ENCODE peak calls at places on chromosome 2, in ten cellular contexts. One of them, this sample, is unnamed.

GRCh38 chr2:237859533-237860272 is at the start of gene RAMP1:
- DNase-seq in NCI-H2107: no peak
- DNase-seq in RCC 7860: no peak
- DNase-seq in RKO: peak
- DNase-seq in hepatocyte: peak
- DNase-seq in CD4-positive, alpha-beta T cell: no peak
- DNase-seq in NCI-H1105: no peak
- DNase-seq in dermis microvascular lymphatic vessel endothelial cell: no peak
- DNase-seq in fibroblast of mammary gland: no peak
- DNase-seq in upper lobe of left lung: no peak
- DNase-seq in this sample: peak

GRCh38 chr2:45891719-45892118 is 240.2 kb downstream of the PRKCE start:
- DNase-seq in dermis microvascular lymphatic vessel endothelial cell: no peak
- DNase-seq in RKO: no peak
- DNase-seq in NCI-H2107: peak
- DNase-seq in NCI-H1105: peak
- DNase-seq in CD4-positive, alpha-beta T cell: no peak
- DNase-seq in upper lobe of left lung: peak
- DNase-seq in fibroblast of mammary gland: no peak
- DNase-seq in hepatocyte: no peak
- DNase-seq in RCC 7860: no peak
- DNase-seq in this sample: no peak

GRCh38 chr2:217489145-217489960 is 513.4 kb downstream of the TNS1 start:
- DNase-seq in fibroblast of mammary gland: peak
- DNase-seq in RKO: no peak
- DNase-seq in RCC 7860: no peak
- DNase-seq in upper lobe of left lung: no peak
- DNase-seq in CD4-positive, alpha-beta T cell: no peak
- DNase-seq in NCI-H2107: no peak
- DNase-seq in dermis microvascular lymphatic vessel endothelial cell: no peak
- DNase-seq in hepatocyte: no peak
- DNase-seq in NCI-H1105: peak
- DNase-seq in this sample: peak

GRCh38 chr2:38107738-38108410 is 31.9 kb upstream of the CYP1B1 start:
- DNase-seq in RCC 7860: no peak
- DNase-seq in dermis microvascular lymphatic vessel endothelial cell: no peak
- DNase-seq in fibroblast of mammary gland: no peak
- DNase-seq in NCI-H2107: no peak
- DNase-seq in CD4-positive, alpha-beta T cell: no peak
- DNase-seq in upper lobe of left lung: no peak
- DNase-seq in NCI-H1105: no peak
- DNase-seq in hepatocyte: no peak
- DNase-seq in RKO: no peak
- DNase-seq in this sample: no peak

GRCh38 chr2:179917272-179917671 is 55.9 kb upstream of the ZNF385B start:
- DNase-seq in hepatocyte: peak
- DNase-seq in dermis microvascular lymphatic vessel endothelial cell: peak
- DNase-seq in RCC 7860: no peak
- DNase-seq in upper lobe of left lung: no peak
- DNase-seq in fibroblast of mammary gland: peak
- DNase-seq in CD4-positive, alpha-beta T cell: no peak
- DNase-seq in NCI-H2107: no peak
- DNase-seq in NCI-H1105: no peak
- DNase-seq in RKO: peak
- DNase-seq in this sample: peak

GRCh38 chr2:148244593-148245292 is 223.9 kb downstream of the MBD5 start:
- DNase-seq in RKO: peak
- DNase-seq in CD4-positive, alpha-beta T cell: no peak
- DNase-seq in fibroblast of mammary gland: peak
- DNase-seq in NCI-H1105: no peak
- DNase-seq in hepatocyte: no peak
- DNase-seq in upper lobe of left lung: no peak
- DNase-seq in dermis microvascular lymphatic vessel endothelial cell: peak
- DNase-seq in RCC 7860: peak
- DNase-seq in NCI-H2107: no peak
- DNase-seq in this sample: peak

GRCh38 chr2:217099561-217099960 is 239.7 kb upstream of the TNP1 start:
- DNase-seq in dermis microvascular lymphatic vessel endothelial cell: no peak
- DNase-seq in CD4-positive, alpha-beta T cell: no peak
- DNase-seq in NCI-H1105: no peak
- DNase-seq in hepatocyte: no peak
- DNase-seq in RKO: no peak
- DNase-seq in upper lobe of left lung: no peak
- DNase-seq in RCC 7860: no peak
- DNase-seq in fibroblast of mammary gland: peak
- DNase-seq in NCI-H2107: no peak
- DNase-seq in this sample: peak

GRCh38 chr2:152200562-152201465 is 25.3 kb upstream of the STAM2 start:
- DNase-seq in RKO: peak
- DNase-seq in CD4-positive, alpha-beta T cell: no peak
- DNase-seq in dermis microvascular lymphatic vessel endothelial cell: peak
- DNase-seq in fibroblast of mammary gland: peak
- DNase-seq in NCI-H1105: no peak
- DNase-seq in hepatocyte: peak
- DNase-seq in RCC 7860: peak
- DNase-seq in NCI-H2107: no peak
- DNase-seq in upper lobe of left lung: peak
- DNase-seq in this sample: peak

GRCh38 chr2:178282075-178282474 is 87.8 kb downstream of the OSBPL6 start:
- DNase-seq in upper lobe of left lung: no peak
- DNase-seq in dermis microvascular lymphatic vessel endothelial cell: peak
- DNase-seq in RKO: no peak
- DNase-seq in hepatocyte: peak
- DNase-seq in RCC 7860: peak
- DNase-seq in NCI-H1105: no peak
- DNase-seq in fibroblast of mammary gland: peak
- DNase-seq in CD4-positive, alpha-beta T cell: no peak
- DNase-seq in NCI-H2107: no peak
- DNase-seq in this sample: peak

GRCh38 chr2:186894478-186894877 is 45.5 kb upstream of the ZSWIM2 start:
- DNase-seq in upper lobe of left lung: no peak
- DNase-seq in dermis microvascular lymphatic vessel endothelial cell: no peak
- DNase-seq in RCC 7860: no peak
- DNase-seq in fibroblast of mammary gland: no peak
- DNase-seq in NCI-H2107: no peak
- DNase-seq in hepatocyte: no peak
- DNase-seq in CD4-positive, alpha-beta T cell: no peak
- DNase-seq in RKO: no peak
- DNase-seq in NCI-H1105: no peak
- DNase-seq in this sample: no peak

GRCh38 chr2:191831410-191831994 is 15.4 kb downstream of the CAVIN2 start:
- DNase-seq in RCC 7860: no peak
- DNase-seq in RKO: no peak
- DNase-seq in fibroblast of mammary gland: no peak
- DNase-seq in NCI-H2107: no peak
- DNase-seq in dermis microvascular lymphatic vessel endothelial cell: peak
- DNase-seq in CD4-positive, alpha-beta T cell: no peak
- DNase-seq in upper lobe of left lung: no peak
- DNase-seq in NCI-H1105: no peak
- DNase-seq in hepatocyte: no peak
- DNase-seq in this sample: no peak

GRCh38 chr2:36753706-36754221 is 57.3 kb downstream of the VIT start:
- DNase-seq in RKO: no peak
- DNase-seq in NCI-H1105: no peak
- DNase-seq in upper lobe of left lung: no peak
- DNase-seq in dermis microvascular lymphatic vessel endothelial cell: peak
- DNase-seq in NCI-H2107: no peak
- DNase-seq in hepatocyte: no peak
- DNase-seq in CD4-positive, alpha-beta T cell: no peak
- DNase-seq in RCC 7860: no peak
- DNase-seq in fibroblast of mammary gland: no peak
- DNase-seq in this sample: no peak

GRCh38 chr2:201233192-201234166 is 26.9 kb upstream of the CASP8 start:
- DNase-seq in upper lobe of left lung: peak
- DNase-seq in fibroblast of mammary gland: peak
- DNase-seq in RCC 7860: peak
- DNase-seq in NCI-H1105: peak
- DNase-seq in NCI-H2107: peak
- DNase-seq in CD4-positive, alpha-beta T cell: peak
- DNase-seq in dermis microvascular lymphatic vessel endothelial cell: no peak
- DNase-seq in RKO: peak
- DNase-seq in hepatocyte: peak
- DNase-seq in this sample: no peak

GRCh38 chr2:10844083-10844482 is 31.5 kb upstream of the PDIA6 start:
- DNase-seq in RCC 7860: peak
- DNase-seq in fibroblast of mammary gland: no peak
- DNase-seq in NCI-H2107: no peak
- DNase-seq in CD4-positive, alpha-beta T cell: no peak
- DNase-seq in RKO: peak
- DNase-seq in upper lobe of left lung: peak
- DNase-seq in NCI-H1105: no peak
- DNase-seq in hepatocyte: peak
- DNase-seq in dermis microvascular lymphatic vessel endothelial cell: peak
- DNase-seq in this sample: peak

GRCh38 chr2:230712443-230713330 is at the start of gene CAB39:
- DNase-seq in dermis microvascular lymphatic vessel endothelial cell: peak
- DNase-seq in NCI-H1105: peak
- DNase-seq in NCI-H2107: peak
- DNase-seq in RKO: peak
- DNase-seq in fibroblast of mammary gland: peak
- DNase-seq in CD4-positive, alpha-beta T cell: peak
- DNase-seq in hepatocyte: peak
- DNase-seq in upper lobe of left lung: peak
- DNase-seq in RCC 7860: peak
- DNase-seq in this sample: peak

GRCh38 chr2:217826505-217826904 is 176.3 kb downstream of the TNS1 start:
- DNase-seq in NCI-H1105: no peak
- DNase-seq in hepatocyte: no peak
- DNase-seq in CD4-positive, alpha-beta T cell: no peak
- DNase-seq in RKO: no peak
- DNase-seq in upper lobe of left lung: peak
- DNase-seq in RCC 7860: no peak
- DNase-seq in dermis microvascular lymphatic vessel endothelial cell: no peak
- DNase-seq in NCI-H2107: no peak
- DNase-seq in fibroblast of mammary gland: no peak
- DNase-seq in this sample: peak

GRCh38 chr2:109470121-109470921 is 143.4 kb downstream of the SEPTIN10 start:
- DNase-seq in NCI-H2107: no peak
- DNase-seq in RCC 7860: peak
- DNase-seq in fibroblast of mammary gland: peak
- DNase-seq in dermis microvascular lymphatic vessel endothelial cell: peak
- DNase-seq in NCI-H1105: no peak
- DNase-seq in RKO: no peak
- DNase-seq in upper lobe of left lung: no peak
- DNase-seq in hepatocyte: peak
- DNase-seq in CD4-positive, alpha-beta T cell: no peak
- DNase-seq in this sample: peak

GRCh38 chr2:239966848-239967136 is 58.4 kb downstream of the NDUFA10 start:
- DNase-seq in RCC 7860: no peak
- DNase-seq in NCI-H2107: no peak
- DNase-seq in CD4-positive, alpha-beta T cell: no peak
- DNase-seq in NCI-H1105: no peak
- DNase-seq in hepatocyte: no peak
- DNase-seq in upper lobe of left lung: no peak
- DNase-seq in fibroblast of mammary gland: peak
- DNase-seq in RKO: no peak
- DNase-seq in dermis microvascular lymphatic vessel endothelial cell: no peak
- DNase-seq in this sample: peak

GRCh38 chr2:106189764-106190468 is 4.2 kb downstream of the UXS1 start:
- DNase-seq in fibroblast of mammary gland: peak
- DNase-seq in dermis microvascular lymphatic vessel endothelial cell: no peak
- DNase-seq in CD4-positive, alpha-beta T cell: no peak
- DNase-seq in hepatocyte: no peak
- DNase-seq in NCI-H2107: no peak
- DNase-seq in RKO: peak
- DNase-seq in upper lobe of left lung: no peak
- DNase-seq in NCI-H1105: no peak
- DNase-seq in RCC 7860: no peak
- DNase-seq in this sample: peak

GRCh38 chr2:181891966-181892794 is 650 bp downstream of the ITPRID2 start:
- DNase-seq in RKO: peak
- DNase-seq in NCI-H1105: peak
- DNase-seq in fibroblast of mammary gland: peak
- DNase-seq in hepatocyte: peak
- DNase-seq in upper lobe of left lung: peak
- DNase-seq in dermis microvascular lymphatic vessel endothelial cell: peak
- DNase-seq in CD4-positive, alpha-beta T cell: peak
- DNase-seq in RCC 7860: peak
- DNase-seq in NCI-H2107: peak
- DNase-seq in this sample: peak

GRCh38 chr2:241223211-241224067 is 35.0 kb downstream of the ANO7 start:
- DNase-seq in upper lobe of left lung: no peak
- DNase-seq in CD4-positive, alpha-beta T cell: no peak
- DNase-seq in hepatocyte: no peak
- DNase-seq in NCI-H2107: no peak
- DNase-seq in fibroblast of mammary gland: no peak
- DNase-seq in dermis microvascular lymphatic vessel endothelial cell: peak
- DNase-seq in RCC 7860: no peak
- DNase-seq in NCI-H1105: no peak
- DNase-seq in RKO: no peak
- DNase-seq in this sample: no peak

GRCh38 chr2:27016801-27017325 is 15.9 kb upstream of the TMEM214 start:
- DNase-seq in hepatocyte: peak
- DNase-seq in NCI-H1105: peak
- DNase-seq in dermis microvascular lymphatic vessel endothelial cell: peak
- DNase-seq in CD4-positive, alpha-beta T cell: peak
- DNase-seq in RKO: peak
- DNase-seq in upper lobe of left lung: peak
- DNase-seq in NCI-H2107: peak
- DNase-seq in fibroblast of mammary gland: peak
- DNase-seq in RCC 7860: peak
- DNase-seq in this sample: peak

GRCh38 chr2:229838729-229839128 is 83.1 kb downstream of the TRIP12 start:
- DNase-seq in fibroblast of mammary gland: no peak
- DNase-seq in NCI-H2107: no peak
- DNase-seq in CD4-positive, alpha-beta T cell: no peak
- DNase-seq in hepatocyte: no peak
- DNase-seq in RKO: no peak
- DNase-seq in upper lobe of left lung: no peak
- DNase-seq in RCC 7860: no peak
- DNase-seq in NCI-H1105: no peak
- DNase-seq in dermis microvascular lymphatic vessel endothelial cell: no peak
- DNase-seq in this sample: no peak

GRCh38 chr2:10646153-10646552 is 43.6 kb downstream of the NOL10 start:
- DNase-seq in RKO: no peak
- DNase-seq in dermis microvascular lymphatic vessel endothelial cell: no peak
- DNase-seq in RCC 7860: no peak
- DNase-seq in NCI-H2107: no peak
- DNase-seq in hepatocyte: no peak
- DNase-seq in NCI-H1105: no peak
- DNase-seq in fibroblast of mammary gland: no peak
- DNase-seq in CD4-positive, alpha-beta T cell: no peak
- DNase-seq in upper lobe of left lung: no peak
- DNase-seq in this sample: no peak

GRCh38 chr2:240172071-240172895 is 31.8 kb upstream of the OTOS start:
- DNase-seq in dermis microvascular lymphatic vessel endothelial cell: no peak
- DNase-seq in hepatocyte: no peak
- DNase-seq in upper lobe of left lung: no peak
- DNase-seq in NCI-H1105: no peak
- DNase-seq in CD4-positive, alpha-beta T cell: no peak
- DNase-seq in RKO: no peak
- DNase-seq in RCC 7860: no peak
- DNase-seq in NCI-H2107: no peak
- DNase-seq in fibroblast of mammary gland: no peak
- DNase-seq in this sample: no peak

GRCh38 chr2:73076701-73077423 is 5.3 kb upstream of the SFXN5 start:
- DNase-seq in fibroblast of mammary gland: no peak
- DNase-seq in RCC 7860: no peak
- DNase-seq in upper lobe of left lung: no peak
- DNase-seq in dermis microvascular lymphatic vessel endothelial cell: no peak
- DNase-seq in hepatocyte: no peak
- DNase-seq in NCI-H1105: no peak
- DNase-seq in NCI-H2107: no peak
- DNase-seq in RKO: no peak
- DNase-seq in CD4-positive, alpha-beta T cell: no peak
- DNase-seq in this sample: no peak

GRCh38 chr2:137964066-137964858 is at the start of gene HNMT:
- DNase-seq in RKO: no peak
- DNase-seq in hepatocyte: peak
- DNase-seq in dermis microvascular lymphatic vessel endothelial cell: peak
- DNase-seq in upper lobe of left lung: peak
- DNase-seq in RCC 7860: no peak
- DNase-seq in fibroblast of mammary gland: peak
- DNase-seq in NCI-H2107: no peak
- DNase-seq in CD4-positive, alpha-beta T cell: no peak
- DNase-seq in NCI-H1105: no peak
- DNase-seq in this sample: peak

GRCh38 chr2:86441789-86442641 is 844 bp downstream of the KDM3A start:
- DNase-seq in CD4-positive, alpha-beta T cell: peak
- DNase-seq in NCI-H2107: no peak
- DNase-seq in RKO: peak
- DNase-seq in fibroblast of mammary gland: peak
- DNase-seq in NCI-H1105: peak
- DNase-seq in hepatocyte: peak
- DNase-seq in upper lobe of left lung: peak
- DNase-seq in RCC 7860: peak
- DNase-seq in dermis microvascular lymphatic vessel endothelial cell: peak
- DNase-seq in this sample: peak